ENCODE peak calls at places on chromosomes 12 and 14, in five cellular contexts. One of them, this sample, is unnamed.
A peak's percentile ranks its signal among the peaks of the same experiment; 100 is the strongest.

GRCh38 chr12:43444940-43445564 is 107.0 kb downstream of the ADAMTS20 start:
- DNase-seq in fibroblast of mammary gland: peak; percentile 70
- DNase-seq in IMR-90: peak; percentile 59
- DNase-seq in body of pancreas: peak; percentile 50
- DNase-seq in epithelial cell of proximal tubule: peak; percentile 19
- DNase-seq in this sample: peak; percentile 4

GRCh38 chr12:121963341-121964018 is 45.1 kb downstream of the CFAP251 start:
- DNase-seq in body of pancreas: no peak
- DNase-seq in fibroblast of mammary gland: no peak
- DNase-seq in epithelial cell of proximal tubule: no peak
- DNase-seq in IMR-90: no peak
- DNase-seq in this sample: no peak

GRCh38 chr12:85575115-85576096 is 260.8 kb downstream of the RASSF9 start:
- DNase-seq in fibroblast of mammary gland: peak; percentile 70
- DNase-seq in IMR-90: peak; percentile 64
- DNase-seq in body of pancreas: peak; percentile 61
- DNase-seq in epithelial cell of proximal tubule: peak; percentile 4
- DNase-seq in this sample: no peak

GRCh38 chr12:71242511-71242910 is 84.7 kb upstream of the TSPAN8 start:
- DNase-seq in fibroblast of mammary gland: no peak
- DNase-seq in IMR-90: no peak
- DNase-seq in body of pancreas: no peak
- DNase-seq in epithelial cell of proximal tubule: no peak
- DNase-seq in this sample: no peak

GRCh38 chr12:81520064-81520945 is 238.8 kb downstream of the PPFIA2 start:
- DNase-seq in fibroblast of mammary gland: peak; percentile 16
- DNase-seq in epithelial cell of proximal tubule: no peak
- DNase-seq in IMR-90: no peak
- DNase-seq in body of pancreas: no peak
- DNase-seq in this sample: no peak

GRCh38 chr14:59870277-59871165 is at the start of gene RTN1:
- DNase-seq in body of pancreas: peak; percentile 67
- DNase-seq in epithelial cell of proximal tubule: no peak
- DNase-seq in IMR-90: peak; percentile 29
- DNase-seq in fibroblast of mammary gland: peak; percentile 28
- DNase-seq in this sample: no peak

GRCh38 chr12:103800252-103800771 is 40.7 kb downstream of the NT5DC3 start:
- DNase-seq in epithelial cell of proximal tubule: peak; percentile 27
- DNase-seq in IMR-90: peak; percentile 73
- DNase-seq in body of pancreas: peak; percentile 76
- DNase-seq in fibroblast of mammary gland: peak; percentile 71
- DNase-seq in this sample: no peak

GRCh38 chr12:100699209-100699608 is 95.4 kb upstream of the ANO4 start:
- DNase-seq in epithelial cell of proximal tubule: no peak
- DNase-seq in IMR-90: no peak
- DNase-seq in fibroblast of mammary gland: no peak
- DNase-seq in body of pancreas: peak; percentile 7
- DNase-seq in this sample: no peak

GRCh38 chr14:94036328-94037167 is 10.4 kb downstream of the OTUB2 start:
- DNase-seq in IMR-90: peak; percentile 57
- DNase-seq in body of pancreas: peak; percentile 78
- DNase-seq in epithelial cell of proximal tubule: no peak
- DNase-seq in fibroblast of mammary gland: peak; percentile 68
- DNase-seq in this sample: no peak

GRCh38 chr12:101021911-101022388 is 188.1 kb downstream of the SLC5A8 start:
- DNase-seq in epithelial cell of proximal tubule: peak; percentile 93
- DNase-seq in IMR-90: peak; percentile 90
- DNase-seq in fibroblast of mammary gland: peak; percentile 92
- DNase-seq in body of pancreas: no peak
- DNase-seq in this sample: peak; percentile 23

GRCh38 chr12:5257763-5258475 is 174.0 kb upstream of the NTF3 start:
- DNase-seq in epithelial cell of proximal tubule: no peak
- DNase-seq in IMR-90: no peak
- DNase-seq in fibroblast of mammary gland: no peak
- DNase-seq in body of pancreas: no peak
- DNase-seq in this sample: no peak

GRCh38 chr12:100668939-100669536 is 95.6 kb downstream of the GAS2L3 start:
- DNase-seq in epithelial cell of proximal tubule: no peak
- DNase-seq in body of pancreas: peak; percentile 76
- DNase-seq in fibroblast of mammary gland: peak; percentile 71
- DNase-seq in IMR-90: peak; percentile 61
- DNase-seq in this sample: no peak

GRCh38 chr12:125198647-125199046 is 133.4 kb downstream of the AACS start:
- DNase-seq in body of pancreas: no peak
- DNase-seq in fibroblast of mammary gland: no peak
- DNase-seq in IMR-90: no peak
- DNase-seq in epithelial cell of proximal tubule: no peak
- DNase-seq in this sample: no peak

GRCh38 chr12:109677323-109677722 is 36.3 kb upstream of the FAM222A start:
- DNase-seq in IMR-90: no peak
- DNase-seq in epithelial cell of proximal tubule: no peak
- DNase-seq in fibroblast of mammary gland: no peak
- DNase-seq in body of pancreas: no peak
- DNase-seq in this sample: no peak

GRCh38 chr14:101135796-101136742 is 232.5 kb upstream of the RTL1 start:
- DNase-seq in fibroblast of mammary gland: no peak
- DNase-seq in IMR-90: no peak
- DNase-seq in epithelial cell of proximal tubule: no peak
- DNase-seq in body of pancreas: no peak
- DNase-seq in this sample: no peak

GRCh38 chr12:24494401-24494800 is 454.5 kb downstream of the BCAT1 start:
- DNase-seq in IMR-90: peak; percentile 27
- DNase-seq in epithelial cell of proximal tubule: no peak
- DNase-seq in body of pancreas: no peak
- DNase-seq in fibroblast of mammary gland: no peak
- DNase-seq in this sample: no peak

GRCh38 chr12:80364056-80364455 is 80.0 kb upstream of the PTPRQ start:
- DNase-seq in epithelial cell of proximal tubule: no peak
- DNase-seq in fibroblast of mammary gland: peak; percentile 6
- DNase-seq in IMR-90: peak; percentile 10
- DNase-seq in body of pancreas: no peak
- DNase-seq in this sample: no peak

GRCh38 chr12:68919581-68920239 is 13.3 kb downstream of the CPM start:
- DNase-seq in fibroblast of mammary gland: no peak
- DNase-seq in IMR-90: no peak
- DNase-seq in epithelial cell of proximal tubule: no peak
- DNase-seq in body of pancreas: no peak
- DNase-seq in this sample: no peak

GRCh38 chr12:46562625-46563228 is 190.2 kb upstream of the SLC38A2 start:
- DNase-seq in fibroblast of mammary gland: peak; percentile 94
- DNase-seq in IMR-90: peak; percentile 76
- DNase-seq in epithelial cell of proximal tubule: peak; percentile 93
- DNase-seq in body of pancreas: no peak
- DNase-seq in this sample: no peak

GRCh38 chr14:21735639-21736307 is 62.2 kb upstream of the OR4E1 start:
- DNase-seq in body of pancreas: no peak
- DNase-seq in IMR-90: no peak
- DNase-seq in fibroblast of mammary gland: no peak
- DNase-seq in epithelial cell of proximal tubule: no peak
- DNase-seq in this sample: no peak

GRCh38 chr12:19129486-19130223 is at the start of gene PLEKHA5:
- DNase-seq in epithelial cell of proximal tubule: no peak
- DNase-seq in body of pancreas: peak; percentile 79
- DNase-seq in fibroblast of mammary gland: peak; percentile 66
- DNase-seq in IMR-90: peak; percentile 64
- DNase-seq in this sample: no peak

GRCh38 chr12:124517260-124518050 is 50.0 kb downstream of the NCOR2 start:
- DNase-seq in IMR-90: peak; percentile 38
- DNase-seq in fibroblast of mammary gland: no peak
- DNase-seq in body of pancreas: peak; percentile 87
- DNase-seq in epithelial cell of proximal tubule: no peak
- DNase-seq in this sample: no peak

GRCh38 chr12:5798242-5799015 is 146.6 kb downstream of the ANO2 start:
- DNase-seq in body of pancreas: no peak
- DNase-seq in fibroblast of mammary gland: no peak
- DNase-seq in IMR-90: no peak
- DNase-seq in epithelial cell of proximal tubule: no peak
- DNase-seq in this sample: no peak

GRCh38 chr14:59189822-59190368 is 1.4 kb downstream of the DAAM1 start:
- DNase-seq in fibroblast of mammary gland: peak; percentile 90
- DNase-seq in epithelial cell of proximal tubule: peak; percentile 78
- DNase-seq in body of pancreas: peak; percentile 93
- DNase-seq in IMR-90: peak; percentile 91
- DNase-seq in this sample: peak; percentile 45

GRCh38 chr12:6182279-6182898 is 17.8 kb upstream of the CD9 start:
- DNase-seq in body of pancreas: peak; percentile 52
- DNase-seq in epithelial cell of proximal tubule: no peak
- DNase-seq in IMR-90: peak; percentile 68
- DNase-seq in fibroblast of mammary gland: peak; percentile 89
- DNase-seq in this sample: no peak

GRCh38 chr12:67802723-67803122 is 154.2 kb downstream of the DYRK2 start:
- DNase-seq in IMR-90: no peak
- DNase-seq in fibroblast of mammary gland: no peak
- DNase-seq in body of pancreas: no peak
- DNase-seq in epithelial cell of proximal tubule: no peak
- DNase-seq in this sample: no peak

GRCh38 chr14:24164591-24164991 is 3.5 kb downstream of the IRF9 start:
- DNase-seq in IMR-90: no peak
- DNase-seq in fibroblast of mammary gland: no peak
- DNase-seq in epithelial cell of proximal tubule: no peak
- DNase-seq in body of pancreas: no peak
- DNase-seq in this sample: no peak

GRCh38 chr12:130969223-130969622 is 15.5 kb downstream of the ADGRD1 start:
- DNase-seq in fibroblast of mammary gland: no peak
- DNase-seq in IMR-90: no peak
- DNase-seq in body of pancreas: no peak
- DNase-seq in epithelial cell of proximal tubule: no peak
- DNase-seq in this sample: no peak

GRCh38 chr12:49623142-49623899 is at the start of gene PRPF40B:
- DNase-seq in fibroblast of mammary gland: peak; percentile 68
- DNase-seq in IMR-90: peak; percentile 73
- DNase-seq in epithelial cell of proximal tubule: peak; percentile 15
- DNase-seq in body of pancreas: peak; percentile 90
- DNase-seq in this sample: no peak

GRCh38 chr12:85711735-85712390 is 124.3 kb downstream of the RASSF9 start:
- DNase-seq in body of pancreas: no peak
- DNase-seq in fibroblast of mammary gland: peak; percentile 71
- DNase-seq in IMR-90: no peak
- DNase-seq in epithelial cell of proximal tubule: no peak
- DNase-seq in this sample: no peak

GRCh38 chr14:99512571-99513182 is 31.5 kb downstream of the CCNK start:
- DNase-seq in fibroblast of mammary gland: no peak
- DNase-seq in body of pancreas: no peak
- DNase-seq in epithelial cell of proximal tubule: no peak
- DNase-seq in IMR-90: no peak
- DNase-seq in this sample: no peak

GRCh38 chr12:81610955-81611889 is 147.9 kb downstream of the PPFIA2 start:
- DNase-seq in IMR-90: peak; percentile 1
- DNase-seq in epithelial cell of proximal tubule: no peak
- DNase-seq in body of pancreas: no peak
- DNase-seq in fibroblast of mammary gland: peak; percentile 6
- DNase-seq in this sample: no peak

GRCh38 chr12:111444706-111445310 is 39.1 kb downstream of the SH2B3 start:
- DNase-seq in fibroblast of mammary gland: no peak
- DNase-seq in body of pancreas: peak; percentile 80
- DNase-seq in IMR-90: no peak
- DNase-seq in epithelial cell of proximal tubule: no peak
- DNase-seq in this sample: no peak

GRCh38 chr12:6267007-6267721 is 43.3 kb upstream of the PLEKHG6 start:
- DNase-seq in epithelial cell of proximal tubule: peak; percentile 86
- DNase-seq in fibroblast of mammary gland: peak; percentile 45
- DNase-seq in IMR-90: peak; percentile 75
- DNase-seq in body of pancreas: peak; percentile 28
- DNase-seq in this sample: no peak

GRCh38 chr14:36604757-36605505 is 22.5 kb upstream of the NKX2-8 start:
- DNase-seq in epithelial cell of proximal tubule: peak; percentile 41
- DNase-seq in body of pancreas: peak; percentile 72
- DNase-seq in IMR-90: peak; percentile 66
- DNase-seq in fibroblast of mammary gland: peak; percentile 76
- DNase-seq in this sample: peak; percentile 10
- H3K4me3 ChIP-seq in epithelial cell of proximal tubule: no peak overlapping the region
- H3K4me3 ChIP-seq in body of pancreas: no peak overlapping the region
- H3K4me3 ChIP-seq in IMR-90: no peak overlapping the region
- H3K4me3 ChIP-seq in fibroblast of mammary gland: no peak overlapping the region
- H3K4me3 ChIP-seq in this sample: no peak overlapping the region

DNA sequence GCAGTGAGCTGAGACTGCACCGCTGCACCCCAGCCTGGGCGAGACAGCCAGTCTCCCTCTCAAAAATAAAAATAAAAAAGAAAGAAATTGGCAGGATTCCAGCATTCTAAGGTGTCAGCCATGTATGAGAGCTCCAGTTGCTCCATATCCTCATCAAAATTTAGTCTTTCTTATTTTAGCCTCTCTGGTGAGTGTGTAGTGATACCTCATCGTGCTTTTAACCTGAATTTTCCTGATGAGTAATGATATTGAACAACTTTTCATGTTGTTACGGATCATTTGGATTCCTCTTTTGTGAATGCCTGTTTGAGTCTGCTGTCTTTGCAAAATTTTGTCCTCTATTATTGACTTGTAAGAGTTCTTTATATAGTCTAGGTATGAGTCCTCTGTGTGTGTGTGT is 28.5 kb downstream of the CCDC60 start:
- DNase-seq in epithelial cell of proximal tubule: no peak
- DNase-seq in fibroblast of mammary gland: no peak
- DNase-seq in IMR-90: no peak
- DNase-seq in body of pancreas: no peak
- DNase-seq in this sample: no peak
- TF ChIP-seq CTCF in epithelial cell of proximal tubule: no peak
- TF ChIP-seq CTCF in fibroblast of mammary gland: no peak
- TF ChIP-seq CTCF in IMR-90: no peak
- TF ChIP-seq CTCF in body of pancreas: no peak
- TF ChIP-seq CTCF in this sample: no peak

GRCh38 chr12:93785262-93786010 is 108.3 kb downstream of the CRADD start:
- DNase-seq in fibroblast of mammary gland: peak; percentile 99
- DNase-seq in IMR-90: peak; percentile 97
- DNase-seq in body of pancreas: peak; percentile 66
- DNase-seq in epithelial cell of proximal tubule: peak; percentile 76
- DNase-seq in this sample: no peak
- H3K4me3 ChIP-seq in fibroblast of mammary gland: no peak overlapping the region
- H3K4me3 ChIP-seq in IMR-90: no peak overlapping the region
- H3K4me3 ChIP-seq in body of pancreas: no peak overlapping the region
- H3K4me3 ChIP-seq in epithelial cell of proximal tubule: no peak overlapping the region
- H3K4me3 ChIP-seq in this sample: no peak overlapping the region

GRCh38 chr12:27710592-27711311 is at the start of gene MRPS35:
- DNase-seq in fibroblast of mammary gland: peak; percentile 91
- DNase-seq in IMR-90: peak; percentile 94
- DNase-seq in body of pancreas: peak; percentile 91
- DNase-seq in epithelial cell of proximal tubule: peak; percentile 37
- DNase-seq in this sample: peak; percentile 63
- TF ChIP-seq CTCF in fibroblast of mammary gland: no peak
- TF ChIP-seq CTCF in IMR-90: no peak
- TF ChIP-seq CTCF in body of pancreas: no peak
- TF ChIP-seq CTCF in epithelial cell of proximal tubule: no peak
- TF ChIP-seq CTCF in this sample: no peak

GRCh38 chr14:50790568-50790967 is 40.4 kb downstream of the NIN start:
- DNase-seq in epithelial cell of proximal tubule: no peak
- DNase-seq in IMR-90: peak; percentile 70
- DNase-seq in body of pancreas: no peak
- DNase-seq in fibroblast of mammary gland: no peak
- DNase-seq in this sample: no peak
- H3K4me3 ChIP-seq in epithelial cell of proximal tubule: no peak overlapping the region
- H3K4me3 ChIP-seq in IMR-90: no peak overlapping the region
- H3K4me3 ChIP-seq in body of pancreas: no peak overlapping the region
- H3K4me3 ChIP-seq in fibroblast of mammary gland: no peak overlapping the region
- H3K4me3 ChIP-seq in this sample: no peak overlapping the region

This sample was measured in AG04449.